ENCODE peak calls at places on chromosomes 11 and 22, in seven cellular contexts. T is ovary, I is SK-N-SH, Y is PC-9, E is PC-3, N is heart right ventricle, Z is GM23338. R is an unnamed sample.
A peak's percentile ranks its signal among the peaks of the same experiment; 100 is the strongest.

GRCh38 chr22:28394711-28395110 is 284.9 kb downstream of the TTC28 start:
- DNase-seq in N (no peak), T (no peak), E (no peak), Y (no peak), I (no peak), Z (no peak), R (no peak)

GRCh38 chr11:94544582-94544831 is 786 bp downstream of the FUT4 start:
- DNase-seq in Y (no peak), N (no peak), E (no peak), I (no peak), Z (no peak), T (peak; percentile 25), R (no peak)

GRCh38 chr11:64742087-64742939 is 1.6 kb downstream of the RASGRP2 start:
- DNase-seq in Z (peak; percentile 72), I (no peak), T (no peak), N (peak; percentile 34), E (peak; percentile 32), Y (no peak), R (peak; percentile 60)

GRCh38 chr11:103077553-103077952 is 14.4 kb downstream of the DCUN1D5 start:
- DNase-seq in Z (no peak), Y (no peak), I (no peak), T (no peak), E (no peak), N (no peak), R (no peak)

GRCh38 chr22:20430101-20430640 is 7.5 kb downstream of the SCARF2 start:
- DNase-seq in E (no peak), T (no peak), Y (no peak), I (no peak), N (no peak), Z (no peak), R (no peak)

GRCh38 chr11:63938481-63939350 is at the start of gene NAA40:
- DNase-seq in I (peak; percentile 99), E (peak; percentile 99), Z (peak; percentile 96), T (peak; percentile 91), Y (peak; percentile 99), N (peak; percentile 86), R (peak; percentile 94)

GRCh38 chr11:57354699-57355098 is 16.5 kb downstream of the P2RX3 start:
- DNase-seq in T (no peak), E (no peak), Z (no peak), I (no peak), Y (no peak), N (no peak), R (no peak)

GRCh38 chr11:111733655-111734088 is 32.5 kb downstream of the PPP2R1B start:
- DNase-seq in Z (no peak), N (no peak), E (no peak), T (no peak), Y (no peak), I (no peak), R (no peak)

GRCh38 chr22:46582281-46582811 is 37.8 kb upstream of the GRAMD4 start:
- DNase-seq in E (no peak), N (no peak), T (no peak), Y (no peak), Z (no peak), I (no peak), R (no peak)

DNA sequence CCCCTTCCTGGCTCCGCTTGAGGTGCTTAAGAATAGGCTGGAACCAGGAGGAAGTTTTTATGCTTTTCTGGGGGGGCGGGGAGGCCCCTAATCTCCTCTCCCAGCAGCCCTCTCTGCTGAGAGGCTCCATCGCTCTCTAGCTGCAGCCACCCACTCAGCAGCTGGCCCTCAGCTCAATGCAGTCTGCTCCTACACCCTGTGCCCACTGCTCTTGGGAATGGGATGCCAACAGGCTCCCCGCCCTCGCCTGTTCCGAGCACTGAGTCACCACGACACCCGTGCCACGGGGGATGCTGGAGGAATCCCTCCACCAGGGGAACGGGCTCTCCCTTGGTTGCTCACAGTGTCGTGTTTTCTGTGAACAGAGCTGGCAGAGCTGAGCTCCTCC is 23.5 kb upstream of the SUSD2 start:
- DNase-seq in Y (no peak), I (no peak), N (no peak), Z (no peak), E (no peak), T (no peak), R (no peak)
- H3K4me3 ChIP-seq in Y (no peak overlapping the region), I (no peak overlapping the region), N (no peak overlapping the region), Z (no peak overlapping the region), E (no peak overlapping the region), T (no peak overlapping the region), R (peak overlapping the region; percentile 94)

DNA sequence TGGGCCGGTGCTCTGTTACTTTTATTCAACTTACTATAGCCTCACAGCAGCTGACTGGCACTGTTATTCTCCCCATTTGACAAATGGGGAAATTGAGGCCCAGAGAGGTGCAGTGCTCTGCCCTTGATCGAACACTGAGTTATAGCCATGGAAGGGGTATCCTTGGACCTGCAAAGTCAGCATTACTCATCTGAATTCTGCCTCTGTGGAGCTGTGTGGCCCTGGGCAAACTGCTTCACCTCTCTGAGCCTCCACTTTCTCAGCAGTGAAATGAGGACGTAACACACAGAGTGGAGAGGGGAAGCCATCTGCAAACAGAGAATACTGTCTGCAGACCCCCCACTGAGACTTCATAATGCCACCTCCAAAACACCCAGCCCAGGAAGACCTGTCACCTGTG is 25.3 kb downstream of the TPST2 start:
- DNase-seq in T (no peak), N (no peak), E (no peak), I (no peak), Z (no peak), Y (no peak), R (no peak)
- H3K27ac ChIP-seq in T (no peak overlapping the region), N (no peak overlapping the region), E (no peak overlapping the region), I (no peak overlapping the region), Z (peak overlapping the region; percentile 75), Y (no peak overlapping the region), R (no peak overlapping the region)

GRCh38 chr11:120197254-120197891 is 13.5 kb upstream of the OAF start:
- DNase-seq in N (no peak), Z (peak; percentile 55), E (no peak), T (no peak), Y (no peak), I (peak; percentile 62), R (no peak)
- H3K4me1 ChIP-seq in N (peaks cover 11% of the 10 kb centered on the region), Z (peaks cover 32% of the 10 kb centered on the region), E (no peaks in the 10 kb centered on the region), T (peaks cover 6% of the 10 kb centered on the region), Y (no peaks in the 10 kb centered on the region), I (no peaks in the 10 kb centered on the region), R (no peaks in the 10 kb centered on the region)

GRCh38 chr22:24580276-24580675 is 12.6 kb downstream of the LRRC75B start:
- DNase-seq in I (no peak), E (peak; percentile 14), N (no peak), Z (no peak), T (no peak), Y (no peak), R (no peak)

GRCh38 chr22:24582111-24582814 is 10.6 kb downstream of the LRRC75B start:
- DNase-seq in N (no peak), Z (no peak), I (no peak), T (no peak), Y (no peak), E (no peak), R (no peak)

GRCh38 chr22:24576793-24577192 is 16.1 kb downstream of the LRRC75B start:
- DNase-seq in I (no peak), Y (no peak), T (no peak), N (no peak), Z (no peak), E (no peak), R (no peak)

GRCh38 chr22:24579242-24579569 is 13.7 kb downstream of the LRRC75B start:
- DNase-seq in Z (no peak), I (no peak), E (no peak), Y (no peak), T (no peak), N (no peak), R (no peak)

GRCh38 chr22:24578355-24579241 is 14.3 kb downstream of the LRRC75B start:
- DNase-seq in T (no peak), E (peak; percentile 13), N (no peak), Y (no peak), I (no peak), Z (no peak), R (no peak)
- H3K4me3 ChIP-seq in T (no peak overlapping the region), E (no peak overlapping the region), N (no peak overlapping the region), Y (no peak overlapping the region), I (no peak overlapping the region), Z (no peak overlapping the region), R (no peak overlapping the region)

GRCh38 chr11:104623518-104623917 is 274.7 kb downstream of the CASP12 start:
- DNase-seq in Z (no peak), Y (no peak), T (no peak), E (peak; percentile 89), I (no peak), N (no peak), R (no peak)
- H3K27ac ChIP-seq in Z (peak overlapping the region; percentile 70), Y (no peak overlapping the region), T (no peak overlapping the region), E (peak overlapping the region; percentile 16), I (peak overlapping the region; percentile 34), N (no peak overlapping the region), R (no peak overlapping the region)

DNA sequence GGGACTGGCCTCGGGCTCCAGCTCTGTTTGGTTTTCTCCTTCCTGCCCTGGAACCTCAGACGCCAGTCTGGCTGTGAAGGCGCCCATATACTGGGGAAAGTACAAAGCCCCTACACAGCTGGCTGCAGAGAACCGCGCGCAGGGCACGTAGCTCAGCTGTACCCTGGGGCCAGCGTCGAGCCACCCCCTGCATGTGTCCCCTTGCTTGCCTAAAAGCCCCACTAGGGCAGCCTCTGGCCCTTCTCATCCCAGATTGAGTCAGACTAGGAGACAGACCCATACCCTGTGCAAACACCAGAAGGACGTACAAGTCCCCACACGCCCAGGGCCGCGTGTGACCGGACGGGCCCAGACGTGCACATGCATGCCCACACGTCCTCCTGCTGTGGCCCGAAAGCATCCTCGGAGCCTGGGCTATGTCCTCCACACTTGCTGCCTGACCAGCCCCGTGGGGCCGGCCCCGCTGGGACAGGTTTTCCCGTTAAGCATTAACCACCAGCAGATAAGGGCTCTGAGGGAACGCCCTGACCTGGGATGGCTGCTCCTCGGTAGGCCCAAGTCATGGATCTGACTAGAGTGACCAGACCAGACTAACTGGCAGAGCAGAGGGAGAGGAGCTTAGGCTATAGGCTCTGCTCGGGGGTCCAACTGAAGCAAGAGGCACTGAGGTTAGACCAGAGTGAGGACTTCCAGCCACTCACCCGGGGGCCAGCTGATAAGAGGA is 4.1 kb upstream of the SYT8 start:
- DNase-seq in Z (no peak), E (no peak), Y (peak; percentile 75), T (no peak), I (peak; percentile 40), N (peak; percentile 3), R (no peak)
- H3K4me1 ChIP-seq in Z (no peaks in the 10 kb centered on the region), E (peaks cover 68% of the 10 kb centered on the region), Y (peaks cover 84% of the 10 kb centered on the region), T (no peaks in the 10 kb centered on the region), I (peaks cover 13% of the 10 kb centered on the region), N (peaks cover 26% of the 10 kb centered on the region), R (no peaks in the 10 kb centered on the region)

GRCh38 chr11:82994615-82995014 is 77.1 kb downstream of the RAB30 start:
- DNase-seq in N (no peak), E (no peak), Z (no peak), I (no peak), T (no peak), Y (no peak), R (no peak)
- H3K4me3 ChIP-seq in N (no peak overlapping the region), E (no peak overlapping the region), Z (no peak overlapping the region), I (no peak overlapping the region), T (no peak overlapping the region), Y (no peak overlapping the region), R (no peak overlapping the region)

DNA sequence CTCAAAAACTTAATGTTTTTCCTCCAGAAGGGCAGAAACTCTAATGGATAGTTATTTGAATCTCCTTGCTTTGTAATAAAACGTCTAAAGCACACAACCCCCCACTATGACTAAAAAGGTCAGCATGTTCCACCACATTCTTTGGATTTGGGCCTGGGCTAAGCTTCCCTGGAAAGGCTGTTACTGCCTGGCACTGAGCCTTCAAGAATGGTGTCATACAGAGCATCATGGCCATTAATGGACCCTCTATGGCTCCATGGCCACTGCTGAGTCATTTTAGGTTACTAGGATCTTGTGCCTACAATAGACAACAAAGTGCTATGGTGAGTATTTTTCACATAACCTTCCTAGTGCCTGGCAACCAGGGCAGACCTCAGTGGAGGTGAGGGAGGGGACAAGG is 242.6 kb upstream of the FAT3 start:
- DNase-seq in I (no peak), T (peak; percentile 40), N (peak; percentile 19), Z (no peak), E (peak; percentile 93), Y (peak; percentile 73), R (no peak)
- H3K27ac ChIP-seq in I (peak overlapping the region; percentile 95), T (no peak overlapping the region), N (no peak overlapping the region), Z (no peak overlapping the region), E (peak overlapping the region; percentile 77), Y (peak overlapping the region; percentile 21), R (no peak overlapping the region)

R was measured in CD8-positive, alpha-beta memory T cell.